ENCODE peak calls at places on chromosomes 13 and 19, in seven cellular contexts. R is testis, U is fibroblast of villous mesenchyme, S is A673, V is AG04449, E is MM.1S, I is astrocyte. P is an unnamed sample.
A peak's percentile ranks its signal among the peaks of the same experiment; 100 is the strongest.

GRCh38 chr13:33051632-33052031 is 35.4 kb downstream of the KL start:
- DNase-seq in S (no peak), E (peak; percentile 40), V (no peak), U (no peak), R (no peak), I (no peak), P (no peak)

GRCh38 chr19:44694184-44694579 is 4.8 kb upstream of the CEACAM16 start:
- DNase-seq in R (no peak), S (peak; percentile 34), V (no peak), U (no peak), E (no peak), I (no peak), P (no peak)

GRCh38 chr19:49301165-49301865 is 23.7 kb downstream of the SLC6A16 start:
- DNase-seq in E (peak; percentile 74), R (peak; percentile 92), V (no peak), U (peak; percentile 62), S (peak; percentile 83), I (peak; percentile 18), P (peak; percentile 69)

GRCh38 chr19:55436847-55437246 is 6.3 kb downstream of the SHISA7 start:
- DNase-seq in V (no peak), R (no peak), I (no peak), E (no peak), S (no peak), U (no peak), P (no peak)

GRCh38 chr19:13717194-13717643 is 47.1 kb upstream of the MRI1 start:
- DNase-seq in R (no peak), V (no peak), E (no peak), I (peak; percentile 33), U (no peak), S (no peak), P (no peak)

GRCh38 chr13:111902726-111903125 is 164.2 kb upstream of the SOX1 start:
- DNase-seq in U (no peak), R (no peak), S (no peak), E (no peak), I (no peak), V (no peak), P (no peak)

GRCh38 chr19:45716314-45717130 is 14.2 kb downstream of the FBXO46 start:
- DNase-seq in E (peak; percentile 30), U (peak; percentile 18), R (peak; percentile 43), V (no peak), I (no peak), S (no peak), P (peak; percentile 41)

GRCh38 chr13:36420437-36420891 is 11.8 kb upstream of the CCNA1 start:
- DNase-seq in U (peak; percentile 68), S (peak; percentile 92), I (peak; percentile 38), R (peak; percentile 89), V (no peak), E (peak; percentile 59), P (peak; percentile 90)

GRCh38 chr13:74593688-74594087 is 459.5 kb upstream of the KLF12 start:
- DNase-seq in U (no peak), E (no peak), R (no peak), S (no peak), I (no peak), V (no peak), P (no peak)

GRCh38 chr19:13764101-13764807 is at the start of gene MRI1:
- DNase-seq in V (no peak), I (peak; percentile 46), U (peak; percentile 64), R (peak; percentile 86), S (peak; percentile 86), E (peak; percentile 66), P (peak; percentile 80)

DNA sequence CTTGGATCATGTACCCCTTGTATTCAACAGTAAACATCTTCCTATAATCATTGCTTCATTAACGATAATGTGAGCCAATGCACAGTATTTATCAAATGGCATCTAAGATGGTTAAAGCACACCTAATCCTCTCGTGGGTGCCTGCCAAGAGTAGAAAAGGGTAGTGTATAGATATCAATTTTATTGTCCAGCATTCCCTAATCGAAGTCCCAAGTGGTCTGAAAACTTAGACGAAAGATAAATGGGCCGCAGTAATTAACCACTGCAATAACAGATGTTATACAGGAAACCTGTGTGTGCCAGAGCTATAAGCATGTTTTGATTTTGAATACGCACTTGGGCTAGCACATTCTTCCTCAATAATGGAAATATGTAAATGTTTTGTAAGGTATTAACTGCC is 642 bp upstream of the MBNL2 start:
- DNase-seq in E (no peak), S (no peak), V (no peak), R (no peak), U (peak; percentile 67), I (no peak), P (no peak)
- H3K4me3 ChIP-seq in E (peak overlapping the region; percentile 75), S (peak overlapping the region; percentile 62), V (peak overlapping the region; percentile 46), R (peak overlapping the region; percentile 65), U (peak overlapping the region; percentile 76), I (peak overlapping the region; percentile 86), P (peak overlapping the region; percentile 65)

GRCh38 chr13:21476893-21477472 is 17.9 kb upstream of the ZDHHC20 start:
- DNase-seq in E (peak; percentile 65), R (peak; percentile 88), U (peak; percentile 83), S (peak; percentile 93), I (peak; percentile 50), V (no peak), P (peak; percentile 90)
- H3K4me3 ChIP-seq in E (peak overlapping the region; percentile 55), R (peak overlapping the region; percentile 3), U (peak overlapping the region; percentile 50), S (peak overlapping the region; percentile 23), I (peak overlapping the region; percentile 54), V (peak overlapping the region; percentile 47), P (peak overlapping the region; percentile 53)

DNA sequence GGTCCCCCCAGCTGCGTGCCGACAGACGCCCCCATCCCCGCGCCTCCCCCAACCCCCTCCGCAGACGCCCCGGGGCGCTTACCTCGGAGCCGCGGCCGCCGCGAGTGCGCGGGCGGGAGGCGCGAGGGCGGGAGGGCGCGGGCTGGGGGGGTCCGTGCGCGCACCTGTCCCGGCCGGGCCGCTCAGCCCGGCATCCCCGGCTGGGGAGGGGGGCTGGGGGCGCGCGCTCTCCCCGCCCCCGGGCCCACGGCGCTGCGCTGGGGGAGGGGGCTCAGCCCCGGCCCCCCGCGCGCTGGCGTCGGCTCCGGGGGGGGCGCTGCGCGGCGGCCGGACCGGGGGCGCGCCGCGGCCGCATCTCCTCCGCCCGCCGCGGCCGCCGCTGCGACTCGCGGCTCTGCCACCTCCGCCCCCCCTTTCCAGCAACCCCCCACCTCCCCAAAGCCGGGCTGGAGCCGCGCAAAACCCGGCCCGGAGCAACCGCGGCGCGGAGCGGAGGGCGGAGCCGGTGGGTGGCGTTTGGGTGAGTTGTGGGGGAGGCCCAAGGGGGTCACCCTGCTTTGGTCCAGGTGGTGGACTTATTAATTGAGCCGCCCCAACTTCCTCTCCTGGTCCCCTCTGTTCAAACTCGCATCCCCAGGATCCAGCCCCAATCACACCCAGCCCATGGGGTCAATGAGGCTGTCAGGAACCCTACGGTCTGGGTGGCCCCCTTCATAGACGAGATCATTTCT is 22.1 kb upstream of the SEMA6B start:
- DNase-seq in V (no peak), S (peak; percentile 71), R (no peak), E (no peak), U (no peak), I (no peak), P (peak; percentile 45)
- H3K4me3 ChIP-seq in V (peak overlapping the region; percentile 47), S (peak overlapping the region; percentile 53), R (peak overlapping the region; percentile 29), E (no peak overlapping the region), U (peak overlapping the region; percentile 50), I (no peak overlapping the region), P (peak overlapping the region; percentile 63)

DNA sequence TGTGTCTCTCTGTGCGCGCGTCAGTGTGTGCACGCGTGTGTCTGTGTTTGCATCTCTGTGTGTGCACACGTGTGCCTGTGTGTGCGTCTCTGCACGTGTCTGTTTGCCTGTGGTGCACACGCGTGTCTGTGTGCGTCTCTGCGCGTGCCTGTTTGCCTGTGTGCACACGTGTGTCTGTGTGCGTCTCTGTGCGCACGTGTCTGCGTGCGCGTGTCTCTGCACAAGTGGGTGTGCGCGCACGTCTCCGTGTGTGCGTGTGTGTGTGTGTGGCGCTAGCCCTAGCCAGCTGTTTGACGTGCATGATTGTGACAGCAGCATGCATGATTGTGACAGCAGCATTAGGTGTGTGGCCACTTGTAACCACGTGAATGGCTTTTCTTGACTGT is 31.1 kb downstream of the ZNF146 start:
- DNase-seq in V (no peak), I (no peak), S (no peak), U (no peak), R (no peak), E (no peak), P (peak; percentile 14)
- H3K4me3 ChIP-seq in V (peak overlapping the region; percentile 33), I (no peak overlapping the region), S (peak overlapping the region; percentile 29), U (no peak overlapping the region), R (peak overlapping the region; percentile 39), E (no peak overlapping the region), P (no peak overlapping the region)

GRCh38 chr19:10871711-10872550 is 578 bp downstream of the CARM1 start:
- DNase-seq in U (no peak), R (peak; percentile 37), S (peak; percentile 65), I (no peak), V (no peak), E (peak; percentile 29), P (no peak)
- H3K4me3 ChIP-seq in U (peak overlapping the region; percentile 93), R (peak overlapping the region; percentile 78), S (peak overlapping the region; percentile 98), I (peak overlapping the region; percentile 74), V (peak overlapping the region; percentile 78), E (peak overlapping the region; percentile 80), P (peak overlapping the region; percentile 88)

DNA sequence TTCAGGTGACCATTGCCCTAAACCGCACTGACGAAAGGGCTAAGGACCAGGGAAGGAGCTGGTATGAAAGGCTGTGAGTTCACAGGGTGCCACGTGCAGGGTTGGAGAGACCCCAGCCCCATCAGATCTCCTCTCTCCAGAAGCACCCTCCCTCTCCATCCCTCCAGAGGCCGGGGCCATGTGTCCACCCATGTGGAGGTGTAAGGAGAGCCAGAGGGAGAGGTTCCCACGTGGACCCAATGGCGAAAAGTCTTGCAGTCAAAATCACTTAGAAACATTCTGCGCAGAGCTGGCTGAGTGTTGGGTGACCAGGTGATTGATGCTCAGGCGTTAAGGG is 168.3 kb downstream of the COL4A1 start:
- DNase-seq in R (no peak), V (no peak), U (no peak), E (peak; percentile 14), S (no peak), I (no peak), P (no peak)
- H3K4me3 ChIP-seq in R (peak overlapping the region; percentile 56), V (peak overlapping the region; percentile 63), U (peak overlapping the region; percentile 67), E (peak overlapping the region; percentile 65), S (peak overlapping the region; percentile 58), I (peak overlapping the region; percentile 58), P (peak overlapping the region; percentile 61)

GRCh38 chr13:23902975-23903905 is 5.9 kb upstream of the C1QTNF9B start:
- DNase-seq in S (no peak), R (no peak), E (no peak), U (no peak), I (no peak), V (no peak), P (no peak)
- H3K4me3 ChIP-seq in S (peak overlapping the region; percentile 25), R (no peak overlapping the region), E (no peak overlapping the region), U (peak overlapping the region; percentile 34), I (no peak overlapping the region), V (no peak overlapping the region), P (peak overlapping the region; percentile 21)

GRCh38 chr19:33214621-33215020 is 11.0 kb downstream of the SLC7A10 start:
- DNase-seq in R (no peak), E (no peak), V (no peak), U (peak; percentile 56), I (no peak), S (peak; percentile 63), P (peak; percentile 42)
- H3K4me3 ChIP-seq in R (no peak overlapping the region), E (no peak overlapping the region), V (no peak overlapping the region), U (no peak overlapping the region), I (no peak overlapping the region), S (no peak overlapping the region), P (no peak overlapping the region)

GRCh38 chr13:83878691-83879410 is 3.4 kb downstream of the SLITRK1 start:
- DNase-seq in V (no peak), I (no peak), S (no peak), U (no peak), E (no peak), R (no peak), P (no peak)
- H3K4me3 ChIP-seq in V (peak overlapping the region; percentile 65), I (peak overlapping the region; percentile 73), S (peak overlapping the region; percentile 30), U (no peak overlapping the region), E (no peak overlapping the region), R (no peak overlapping the region), P (peak overlapping the region; percentile 38)

P was measured in fibroblast of pulmonary artery.